ENCODE peak calls at places on chromosomes 4 and X, in six cellular contexts. F is neural progenitor cell, Z is GM23248, V is endothelial cell of umbilical vein, L is SK-N-SH, N is Karpas-422. B is an unnamed sample.

GRCh38 chrX:53682885-53683555 is 3.5 kb downstream of the HUWE1 start:
- DNase-seq in N (peak; percentile 73), V (peak; percentile 57), F (peak; percentile 50), L (peak; percentile 47), Z (peak; percentile 72), B (peak; percentile 75)

GRCh38 chr4:2080429-2081300 is 21.5 kb downstream of the NAT8L start:
- DNase-seq in Z (no peak), N (no peak), F (no peak), V (no peak), L (no peak), B (peak; percentile 28)

GRCh38 chr4:147736458-147736857 is 4.6 kb downstream of the ARHGAP10 start:
- DNase-seq in V (peak; percentile 59), L (no peak), F (no peak), N (no peak), Z (peak; percentile 84), B (no peak)

GRCh38 chr4:100041646-100042045 is 91.6 kb upstream of the H2AZ1 start:
- DNase-seq in V (no peak), L (no peak), F (no peak), Z (peak; percentile 44), N (no peak), B (no peak)

GRCh38 chr4:41326776-41327175 is 70.0 kb downstream of the UCHL1 start:
- DNase-seq in Z (no peak), F (no peak), L (no peak), V (no peak), N (no peak), B (no peak)

GRCh38 chr4:140152760-140153418 is 1.1 kb downstream of the MAML3 start:
- DNase-seq in N (peak; percentile 80), F (peak; percentile 71), L (peak; percentile 52), Z (peak; percentile 78), V (peak; percentile 57), B (peak; percentile 81)

GRCh38 chrX:64230123-64230970 is at the start of gene ASB12:
- DNase-seq in V (no peak), N (no peak), F (no peak), Z (no peak), L (no peak), B (no peak)

GRCh38 chrX:109374276-109374960 is 107.5 kb downstream of the GUCY2F start:
- DNase-seq in N (no peak), Z (no peak), V (peak; percentile 8), L (no peak), F (no peak), B (peak; percentile 47)

GRCh38 chrX:39508300-39508692 is 589.5 kb downstream of the BCOR start:
- DNase-seq in V (no peak), N (no peak), F (no peak), L (no peak), Z (no peak), B (no peak)

GRCh38 chrX:884091-884490 is 253.5 kb downstream of the SHOX start:
- DNase-seq in L (no peak), F (no peak), N (no peak), Z (no peak), V (no peak), B (peak; percentile 65)

GRCh38 chr4:54036184-54036583 is 28.2 kb downstream of the CHIC2 start:
- DNase-seq in V (no peak), Z (no peak), F (no peak), N (no peak), L (no peak), B (no peak)

GRCh38 chr4:93791570-93792195 is 36.9 kb upstream of the ATOH1 start:
- DNase-seq in F (peak; percentile 83), L (peak; percentile 59), V (peak; percentile 41), Z (peak; percentile 68), N (peak; percentile 84), B (peak; percentile 82)

GRCh38 chr4:8700576-8700975 is 108.0 kb downstream of the CPZ start:
- DNase-seq in Z (peak; percentile 6), L (peak; percentile 23), F (no peak), V (no peak), N (no peak), B (peak; percentile 41)

GRCh38 chr4:22712541-22712940 is 19.8 kb downstream of the GBA3 start:
- DNase-seq in V (no peak), N (no peak), Z (no peak), F (no peak), L (no peak), B (no peak)

GRCh38 chrX:111100191-111100590 is 4.2 kb downstream of the PAK3 start:
- DNase-seq in N (peak; percentile 84), F (peak; percentile 83), Z (peak; percentile 36), L (peak; percentile 69), V (no peak), B (peak; percentile 86)

GRCh38 chr4:127145001-127145400 is 487.8 kb upstream of the INTU start:
- DNase-seq in L (no peak), F (peak; percentile 47), Z (no peak), V (no peak), N (no peak), B (no peak)

GRCh38 chr4:127139788-127140286 is 492.9 kb upstream of the INTU start:
- DNase-seq in N (no peak), L (no peak), F (peak; percentile 11), Z (no peak), V (no peak), B (no peak)

GRCh38 chr4:127143460-127144190 is 489.1 kb upstream of the INTU start:
- DNase-seq in F (no peak), N (no peak), L (no peak), Z (peak; percentile 74), V (no peak), B (no peak)

GRCh38 chr4:127140306-127140705 is 492.5 kb upstream of the INTU start:
- DNase-seq in L (no peak), F (no peak), V (no peak), N (no peak), Z (peak; percentile 45), B (no peak)

DNA sequence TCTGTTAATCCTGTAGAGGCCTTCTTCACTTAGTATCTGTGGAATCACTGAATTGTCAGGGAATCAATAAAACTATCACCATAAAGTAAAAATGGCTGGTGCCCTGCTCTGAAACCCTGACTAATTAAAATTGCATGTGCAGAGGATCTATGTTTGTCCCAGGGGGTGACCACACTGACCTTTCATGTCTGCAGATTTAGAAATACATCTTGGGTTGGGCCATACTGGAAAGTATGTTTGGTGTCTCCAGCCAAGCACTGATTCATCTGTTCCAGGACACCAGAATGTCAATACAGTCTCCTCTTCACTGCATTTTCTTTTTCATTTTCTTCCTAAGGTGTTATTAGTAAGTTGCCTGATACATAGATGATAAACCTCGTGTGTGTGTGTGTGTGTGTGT is 490.9 kb upstream of the INTU start:
- DNase-seq in Z (peak; percentile 88), N (no peak), F (no peak), L (no peak), V (no peak), B (no peak)
- H3K9ac ChIP-seq in Z (no peak overlapping the region), N (no peak overlapping the region), F (no peak overlapping the region), L (no peak overlapping the region), V (no peak overlapping the region), B (no peak overlapping the region)

DNA sequence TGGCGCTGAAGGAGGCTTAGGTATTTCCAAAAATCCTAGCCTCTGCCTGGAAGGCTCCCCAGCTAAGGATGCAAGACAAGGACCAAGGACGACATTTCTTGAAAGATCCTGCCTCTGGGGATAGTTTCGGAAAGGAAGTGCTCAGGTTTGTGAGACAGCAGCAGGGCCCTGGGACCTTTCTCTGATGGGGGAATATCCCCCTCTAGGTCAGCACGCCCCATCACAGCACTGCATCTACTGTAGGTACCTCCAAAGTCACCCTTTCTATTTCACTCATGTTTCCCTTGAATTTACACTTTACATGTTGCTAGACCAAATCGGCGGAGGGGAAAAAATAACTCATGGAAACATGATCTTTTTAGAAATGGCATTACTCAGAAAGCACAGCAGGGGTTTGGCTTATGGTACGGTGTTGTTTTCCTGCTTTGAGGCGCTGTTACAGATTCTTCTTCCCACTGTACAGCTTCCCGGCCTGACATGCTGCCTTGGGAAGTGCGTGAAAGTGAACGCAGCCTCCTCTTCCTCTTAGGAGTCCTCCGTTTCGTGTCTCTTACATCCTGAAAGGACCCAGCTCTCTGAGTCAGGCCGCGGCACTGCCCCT is 77.2 kb upstream of the DHRSX start:
- DNase-seq in V (no peak), F (peak; percentile 12), L (no peak), N (no peak), Z (peak; percentile 37), B (no peak)
- H3K27ac ChIP-seq in V (no peak overlapping the region), F (no peak overlapping the region), L (no peak overlapping the region), N (no peak overlapping the region), Z (no peak overlapping the region), B (no peak overlapping the region)

GRCh38 chrX:101079223-101079622 is 544 bp downstream of the TMEM35A start:
- DNase-seq in N (no peak), F (peak; percentile 9), L (no peak), V (peak; percentile 14), Z (peak; percentile 6), B (no peak)
- H3K4me3 ChIP-seq in N (no peak overlapping the region), F (peak overlapping the region; percentile 79), L (peak overlapping the region; percentile 60), V (peak overlapping the region; percentile 71), Z (peak overlapping the region; percentile 62), B (peak overlapping the region; percentile 76)

GRCh38 chr4:170242471-170242870 is 152.7 kb upstream of the AADAT start:
- DNase-seq in L (no peak), N (no peak), V (no peak), Z (peak; percentile 0), F (no peak), B (no peak)
- H3K9ac ChIP-seq in L (no peak overlapping the region), N (no peak overlapping the region), V (no peak overlapping the region), Z (no peak overlapping the region), F (no peak overlapping the region), B (no peak overlapping the region)

GRCh38 chr4:106065018-106065417 is 169.7 kb downstream of the NPNT start:
- DNase-seq in L (no peak), V (no peak), N (no peak), F (no peak), Z (no peak), B (no peak)

GRCh38 chr4:106063009-106063408 is 167.7 kb downstream of the NPNT start:
- DNase-seq in N (no peak), F (no peak), L (no peak), V (peak; percentile 36), Z (peak; percentile 7), B (no peak)

GRCh38 chr4:106056914-106057313 is 161.6 kb downstream of the NPNT start:
- DNase-seq in V (no peak), F (peak; percentile 65), L (no peak), N (no peak), Z (no peak), B (no peak)

GRCh38 chr4:106058919-106059318 is 163.6 kb downstream of the NPNT start:
- DNase-seq in V (no peak), L (no peak), Z (peak; percentile 24), F (no peak), N (no peak), B (no peak)

DNA sequence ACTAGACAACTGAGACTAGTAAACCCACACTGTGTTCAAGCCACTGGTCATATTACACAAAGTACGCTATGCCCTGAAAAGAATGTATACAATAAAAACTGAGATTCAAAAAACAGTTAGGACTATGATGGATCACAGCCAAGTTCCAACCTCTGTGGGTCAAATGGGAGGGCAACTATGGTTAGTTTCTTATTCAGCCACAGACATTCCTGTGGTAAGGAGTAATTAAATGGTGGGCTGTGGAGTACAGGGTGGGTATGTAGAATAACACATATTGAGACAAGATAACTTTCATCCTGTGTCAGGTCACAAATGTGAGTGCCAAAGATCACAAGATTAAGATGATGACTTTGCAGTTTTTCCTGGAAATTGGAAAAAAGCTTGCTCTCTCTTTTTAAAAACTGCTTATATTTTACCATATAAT is 167.2 kb downstream of the NPNT start:
- DNase-seq in Z (peak; percentile 41), L (no peak), V (peak; percentile 82), N (no peak), F (no peak), B (no peak)
- H3K27ac ChIP-seq in Z (no peak overlapping the region), L (no peak overlapping the region), V (no peak overlapping the region), N (no peak overlapping the region), F (no peak overlapping the region), B (no peak overlapping the region)